ENCODE peak calls at places on chromosomes 13 and 19, in seven cellular contexts. J is HCT116, Q is K562, T is H1, H is SK-N-SH, I is HepG2, B is GM12878. A is an unnamed sample.

GRCh38 chr13:43153436-43154082 is 130.2 kb downstream of the DNAJC15 start:
- DNase-seq in T (no peak), J (no peak), H (no peak), Q (no peak), I (no peak), B (no peak), A (no peak)

GRCh38 chr19:7855426-7856276 is 18.5 kb downstream of the PRR36 start:
- DNase-seq in B (no peak), T (no peak), Q (no peak), J (no peak), I (no peak), H (no peak), A (no peak)

GRCh38 chr19:36203293-36203692 is 11.2 kb downstream of the ZNF565 start:
- DNase-seq in J (no peak), B (no peak), Q (no peak), I (no peak), H (no peak), T (no peak), A (no peak)

GRCh38 chr13:44874176-44874575 is 115.1 kb downstream of the NUFIP1 start:
- DNase-seq in Q (no peak), H (no peak), B (no peak), J (no peak), I (no peak), T (no peak), A (no peak)

GRCh38 chr19:35404879-35405622 is 34.2 kb downstream of the GPR42 start:
- DNase-seq in H (no peak), J (no peak), T (no peak), B (peak), I (peak), Q (peak), A (no peak)

GRCh38 chr19:19218911-19219310 is 7.2 kb downstream of the NCAN start:
- DNase-seq in T (no peak), B (no peak), I (no peak), Q (no peak), H (no peak), J (no peak), A (no peak)

GRCh38 chr13:102333320-102334181 is 68.3 kb downstream of the FGF14 start:
- DNase-seq in Q (no peak), I (no peak), B (no peak), T (no peak), H (no peak), J (no peak), A (no peak)

GRCh38 chr13:72500851-72501250 is 226.6 kb downstream of the MZT1 start:
- DNase-seq in T (no peak), J (no peak), H (no peak), I (no peak), B (no peak), Q (no peak), A (no peak)

GRCh38 chr19:18773682-18774081 is 17.4 kb downstream of the COMP start:
- DNase-seq in B (no peak), H (no peak), T (no peak), J (no peak), Q (no peak), I (no peak), A (no peak)

GRCh38 chr13:31998131-31998530 is 33.4 kb upstream of the FRY start:
- DNase-seq in T (no peak), H (no peak), B (no peak), J (no peak), Q (no peak), I (no peak), A (no peak)

GRCh38 chr19:5038631-5039271 is 69.8 kb downstream of the KDM4B start:
- DNase-seq in B (no peak), H (peak), T (peak), I (peak), Q (peak), J (no peak), A (peak)

GRCh38 chr13:103157034-103157433 is 90.8 kb upstream of the SLC10A2 start:
- DNase-seq in I (no peak), J (no peak), Q (no peak), T (no peak), H (no peak), B (no peak), A (no peak)

GRCh38 chr13:97259787-97260641 is 37.9 kb downstream of the MBNL2 start:
- DNase-seq in H (no peak), I (peak), B (no peak), J (no peak), Q (peak), T (no peak), A (no peak)

GRCh38 chr13:98143601-98144500 is 957 bp downstream of the FARP1 start:
- DNase-seq in I (no peak), J (no peak), B (no peak), T (no peak), Q (no peak), H (peak), A (no peak)

GRCh38 chr13:78607409-78608253 is 4.3 kb upstream of the POU4F1 start:
- DNase-seq in H (peak), Q (no peak), T (peak), J (no peak), I (no peak), B (no peak), A (no peak)

GRCh38 chr19:18419699-18420460 is 682 bp downstream of the SSBP4 start:
- DNase-seq in H (peak), B (no peak), T (no peak), I (peak), Q (peak), J (no peak), A (no peak)

GRCh38 chr13:43908156-43909126 is 28.7 kb downstream of the LACC1 start:
- DNase-seq in B (no peak), J (peak), T (no peak), I (peak), H (peak), Q (no peak), A (peak)

GRCh38 chr19:45146716-45147337 is 14.0 kb downstream of the NKPD1 start:
- DNase-seq in J (no peak), B (no peak), T (no peak), H (no peak), I (no peak), Q (no peak), A (no peak)

GRCh38 chr13:41751734-41752445 is 209.0 kb downstream of the VWA8 start:
- DNase-seq in H (no peak), Q (no peak), I (no peak), B (no peak), J (no peak), T (no peak), A (no peak)

GRCh38 chr19:18743281-18743825 is 47.8 kb downstream of the COMP start:
- DNase-seq in J (no peak), Q (peak), H (peak), I (no peak), T (no peak), B (no peak), A (no peak)

GRCh38 chr13:112204881-112205327 is 138.0 kb downstream of the SOX1 start:
- DNase-seq in J (no peak), H (no peak), T (peak), I (no peak), Q (no peak), B (no peak), A (no peak)

GRCh38 chr13:27395007-27395510 is 29.4 kb upstream of the GTF3A start:
- DNase-seq in T (no peak), H (no peak), B (no peak), Q (no peak), I (no peak), J (no peak), A (no peak)

GRCh38 chr19:40803857-40804782 is 5.1 kb downstream of the EGLN2 start:
- DNase-seq in J (no peak), H (no peak), T (no peak), I (peak), Q (peak), B (peak), A (peak)

GRCh38 chr19:55283548-55284393 is at the start of gene BRSK1:
- DNase-seq in B (no peak), I (no peak), T (peak), Q (peak), H (peak), J (peak), A (no peak)

GRCh38 chr13:113941571-113942191 is 32.2 kb downstream of the C13orf46 start:
- DNase-seq in B (no peak), Q (no peak), H (peak), I (no peak), T (no peak), J (no peak), A (no peak)

GRCh38 chr13:30240608-30241007 is 66.7 kb downstream of the KATNAL1 start:
- DNase-seq in T (no peak), J (no peak), Q (no peak), B (no peak), H (no peak), I (no peak), A (no peak)

GRCh38 chr13:30235206-30235605 is 72.1 kb downstream of the KATNAL1 start:
- DNase-seq in H (no peak), T (no peak), B (no peak), Q (no peak), I (no peak), J (no peak), A (no peak)

DNA sequence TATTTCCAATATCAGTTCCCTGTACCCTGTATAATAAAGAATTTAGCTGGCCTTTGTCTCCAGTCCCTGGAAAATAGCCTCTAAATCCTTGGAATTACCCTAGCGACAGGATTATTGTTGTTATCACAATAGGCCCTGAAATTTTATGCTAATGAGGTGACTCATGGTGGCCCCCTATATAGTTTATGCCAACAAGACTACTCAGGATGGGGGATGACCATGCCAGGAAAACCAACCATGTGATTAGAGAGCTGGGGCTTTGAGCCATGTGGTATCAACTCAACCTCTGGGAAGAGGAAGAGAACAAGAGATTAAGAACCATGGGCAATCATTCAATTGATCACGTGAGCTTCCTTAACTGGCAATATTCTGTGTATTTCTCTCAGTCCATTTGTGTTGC is 72.6 kb downstream of the KATNAL1 start:
- DNase-seq in B (no peak), Q (no peak), J (no peak), T (no peak), I (no peak), H (no peak), A (no peak)
- TF ChIP-seq JUND in B (no peak), Q (no peak), J (no peak), T (peak), I (no peak), H (no peak), A (no peak)

GRCh38 chr13:34357435-34358232 is 539.7 kb downstream of the RFC3 start:
- DNase-seq in J (no peak), I (no peak), Q (no peak), H (no peak), B (no peak), T (no peak), A (no peak)
- TF ChIP-seq JUND in J (peak), I (no peak), Q (no peak), H (peak), B (no peak), T (no peak), A (no peak)

GRCh38 chr13:35255241-35255640 is 221.2 kb downstream of the MAB21L1 start:
- DNase-seq in H (no peak), Q (no peak), J (no peak), I (no peak), T (no peak), B (no peak), A (no peak)
- TF ChIP-seq JUND in H (no peak), Q (no peak), J (no peak), I (no peak), T (no peak), B (no peak), A (no peak)

GRCh38 chr19:6424190-6424938 is at the start of gene KHSRP:
- DNase-seq in I (no peak), H (peak), B (no peak), T (peak), J (no peak), Q (peak), A (no peak)
- TF ChIP-seq JUND in I (no peak), H (no peak), B (no peak), T (no peak), J (no peak), Q (no peak), A (no peak)

GRCh38 chr19:54257116-54257480 is at the start of gene LILRB5:
- DNase-seq in J (no peak), T (peak), B (no peak), H (no peak), Q (no peak), I (no peak), A (no peak)
- TF ChIP-seq JUND in J (no peak), T (no peak), B (no peak), H (no peak), Q (no peak), I (no peak), A (no peak)

DNA sequence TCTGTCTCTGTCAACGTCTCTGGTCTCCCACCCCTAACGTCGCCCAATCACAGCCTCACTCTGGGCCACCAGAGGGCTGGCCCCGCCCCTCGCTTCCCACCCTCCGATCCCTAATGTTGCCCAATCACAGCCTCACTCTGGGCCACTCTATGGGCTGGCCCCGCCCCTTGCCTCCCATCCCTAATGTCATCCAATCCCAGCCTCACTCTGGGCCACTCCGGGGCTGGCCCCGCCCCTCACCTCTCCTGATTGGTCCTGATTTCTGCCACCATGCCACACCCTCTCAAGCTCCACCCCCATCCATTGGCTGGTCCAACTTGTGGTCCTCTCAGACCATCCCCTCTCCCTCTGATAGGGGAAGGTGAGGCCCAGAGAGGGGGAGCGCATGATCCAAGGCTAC is 24.9 kb downstream of the CELF5 start:
- DNase-seq in J (peak), H (peak), I (peak), Q (peak), T (peak), B (no peak), A (no peak)
- TF ChIP-seq JUND in J (no peak), H (no peak), I (no peak), Q (no peak), T (no peak), B (no peak), A (no peak)

GRCh38 chr19:50962245-50962644 is 7.1 kb downstream of the KLK6 start:
- DNase-seq in Q (peak), B (no peak), T (no peak), I (no peak), J (no peak), H (no peak), A (no peak)

GRCh38 chr19:50967924-50968708 is 1.3 kb downstream of the KLK6 start:
- DNase-seq in B (no peak), T (no peak), I (no peak), Q (no peak), H (no peak), J (no peak), A (no peak)

GRCh38 chr19:50964266-50964665 is 5.1 kb downstream of the KLK6 start:
- DNase-seq in H (no peak), B (no peak), Q (no peak), T (no peak), I (no peak), J (no peak), A (no peak)

GRCh38 chr19:50959731-50960500 is 7.1 kb upstream of the KLK5 start:
- DNase-seq in T (no peak), I (no peak), J (no peak), B (no peak), H (no peak), Q (no peak), A (no peak)

DNA sequence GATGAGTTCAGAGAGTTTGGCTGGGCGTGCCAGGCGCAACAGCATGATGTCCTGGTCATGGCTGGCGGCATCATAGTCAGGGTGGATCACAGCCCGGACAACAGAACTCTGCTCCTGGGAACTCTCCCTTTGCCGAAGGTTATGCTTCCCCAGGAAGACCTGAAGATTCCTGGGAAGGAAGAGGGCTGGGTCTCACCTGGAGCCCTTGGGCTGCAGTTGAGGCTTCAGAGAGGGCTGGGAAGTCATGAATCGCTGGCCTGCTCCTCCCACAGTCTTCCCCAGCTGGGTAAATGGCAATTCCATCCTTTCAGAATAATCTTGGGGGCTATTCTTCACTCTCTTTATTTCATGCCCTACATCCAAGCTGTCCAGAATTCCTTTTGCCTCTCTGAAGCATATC is 6.0 kb downstream of the KLK6 start:
- DNase-seq in T (no peak), B (no peak), I (no peak), H (no peak), Q (no peak), J (no peak), A (no peak)
- TF ChIP-seq JUND in T (no peak), B (no peak), I (no peak), H (no peak), Q (no peak), J (no peak), A (no peak)

GRCh38 chr19:1984360-1984759 is 31.2 kb downstream of the BTBD2 start:
- DNase-seq in J (no peak), H (no peak), I (no peak), B (no peak), Q (no peak), T (no peak), A (no peak)

GRCh38 chr19:1989513-1990229 is 25.8 kb downstream of the BTBD2 start:
- DNase-seq in I (no peak), B (no peak), J (no peak), T (no peak), Q (no peak), H (no peak), A (no peak)

GRCh38 chr19:1987197-1988187 is 28.0 kb downstream of the BTBD2 start:
- DNase-seq in I (no peak), T (no peak), B (no peak), J (no peak), H (no peak), Q (no peak), A (no peak)

GRCh38 chr19:1985588-1986356 is 29.7 kb downstream of the BTBD2 start:
- DNase-seq in I (no peak), Q (no peak), J (no peak), T (no peak), B (no peak), H (no peak), A (no peak)

DNA sequence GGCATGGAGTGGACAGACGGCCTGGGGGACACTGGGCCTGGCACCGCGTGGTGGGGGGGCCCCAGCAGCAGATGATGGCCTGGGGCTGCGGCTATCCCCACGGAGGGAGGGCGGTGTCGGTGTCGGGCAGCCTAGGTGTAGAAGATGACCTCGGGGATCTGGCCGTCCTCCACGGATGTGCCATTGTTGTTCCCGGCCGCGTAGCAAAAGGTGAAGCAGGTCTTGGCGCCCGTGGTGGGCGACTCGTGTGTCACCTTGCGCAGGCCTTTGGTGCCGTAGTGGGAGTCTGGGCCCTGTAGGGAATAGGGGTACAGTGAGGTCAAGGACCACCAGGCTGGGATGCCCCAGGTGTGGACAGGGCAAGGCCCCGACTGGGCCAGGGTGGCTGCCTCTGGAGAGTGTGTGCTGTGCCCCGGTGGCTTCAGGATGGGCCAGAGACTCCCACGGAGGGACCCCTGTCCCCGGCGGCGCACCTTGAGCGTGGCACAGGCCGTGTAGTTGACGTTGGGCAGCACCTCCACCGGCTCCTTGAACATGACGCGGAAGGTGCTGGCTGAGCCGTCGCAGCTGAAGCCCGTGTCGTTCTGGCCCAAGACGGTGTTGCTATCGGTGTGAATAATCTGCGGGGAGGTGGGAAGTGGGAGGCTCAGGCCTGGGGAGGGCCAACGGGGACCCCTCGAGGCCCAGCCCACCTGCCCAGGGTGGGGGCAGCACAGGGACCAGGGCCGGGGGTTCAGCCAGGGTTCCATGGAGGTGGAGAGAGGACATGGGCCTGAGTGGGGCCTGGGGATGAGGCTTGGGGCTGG is 29.0 kb downstream of the BTBD2 start:
- DNase-seq in B (no peak), T (no peak), I (no peak), Q (no peak), J (no peak), H (no peak), A (no peak)
- TF ChIP-seq JUND in B (no peak), T (no peak), I (no peak), Q (no peak), J (no peak), H (no peak), A (no peak)

A was measured in T47D.